ENCODE peak calls at places on chromosome 10, in nine cellular contexts. Z is NCI-H1105; G is activated CD8-positive, alpha-beta memory T cell treated with anti-CD3 and anti-CD28 coated beads for 48 hours; N is NCI-H1092; V is substantia nigra; P is foreskin fibroblast; W is hippocampal formation; J is kidney tubule cell; L is astrocyte of the spinal cord. A is an unnamed sample.

GRCh38 chr10:58969578-58969977 is 206.9 kb upstream of the PHYHIPL start:
- DNase-seq in L (no peak), J (peak; percentile 10), V (no peak), P (peak; percentile 8), Z (no peak), N (no peak), W (no peak), G (no peak), A (no peak)

GRCh38 chr10:97539523-97540200 is 32.9 kb upstream of the ANKRD2 start:
- DNase-seq in V (no peak), J (no peak), Z (no peak), P (peak; percentile 94), G (no peak), W (no peak), L (peak; percentile 77), N (no peak), A (no peak)

GRCh38 chr10:20694296-20694695 is 202.8 kb downstream of the NEBL start:
- DNase-seq in N (no peak), J (peak; percentile 32), Z (no peak), G (no peak), W (no peak), V (no peak), L (no peak), P (no peak), A (no peak)

GRCh38 chr10:70807566-70807965 is 8.2 kb upstream of the SGPL1 start:
- DNase-seq in G (no peak), V (no peak), L (no peak), Z (no peak), W (no peak), J (no peak), N (no peak), P (no peak), A (no peak)

GRCh38 chr10:23157691-23158369 is 34.3 kb upstream of the PTF1A start:
- DNase-seq in W (no peak), J (peak; percentile 60), P (peak; percentile 44), N (peak; percentile 13), G (no peak), Z (peak; percentile 27), V (no peak), L (peak; percentile 45), A (no peak)

GRCh38 chr10:96618648-96619047 is 31.8 kb upstream of the TM9SF3 start:
- DNase-seq in G (no peak), L (peak; percentile 21), N (peak; percentile 72), J (no peak), W (peak; percentile 34), V (peak; percentile 61), P (peak; percentile 31), Z (no peak), A (no peak)

GRCh38 chr10:61842755-61843497 is 58.6 kb upstream of the ARID5B start:
- DNase-seq in L (peak; percentile 70), W (no peak), V (no peak), Z (no peak), P (peak; percentile 77), J (peak; percentile 78), N (no peak), G (no peak), A (no peak)

GRCh38 chr10:24118246-24118645 is 90.7 kb upstream of the KIAA1217 start:
- DNase-seq in Z (no peak), J (no peak), G (no peak), P (no peak), V (no peak), W (no peak), N (no peak), L (no peak), A (no peak)

GRCh38 chr10:16854623-16855022 is 37.4 kb upstream of the RSU1 start:
- DNase-seq in N (no peak), J (peak; percentile 75), G (no peak), P (peak; percentile 63), W (no peak), V (no peak), Z (no peak), L (no peak), A (no peak)

GRCh38 chr10:71213761-71214440 is 1.5 kb downstream of the UNC5B start:
- DNase-seq in W (no peak), P (peak; percentile 81), L (peak; percentile 56), Z (no peak), V (no peak), G (no peak), N (no peak), J (peak; percentile 78), A (no peak)

GRCh38 chr10:109978481-109978880 is 29.3 kb upstream of the ADD3 start:
- DNase-seq in P (peak; percentile 85), L (peak; percentile 48), N (no peak), W (peak; percentile 42), G (peak; percentile 15), J (peak; percentile 33), V (peak; percentile 49), Z (no peak), A (no peak)

GRCh38 chr10:43371418-43371817 is at the start of gene FXYD4:
- DNase-seq in G (no peak), P (no peak), J (no peak), N (no peak), L (no peak), V (no peak), W (no peak), Z (no peak), A (no peak)

GRCh38 chr10:86673827-86674581 is 5.7 kb downstream of the LDB3 start:
- DNase-seq in N (peak; percentile 25), G (no peak), V (peak; percentile 39), J (no peak), P (no peak), Z (no peak), W (peak; percentile 55), L (no peak), A (no peak)

GRCh38 chr10:3096149-3096548 is 28.8 kb downstream of the PFKP start:
- DNase-seq in N (no peak), P (no peak), G (no peak), V (no peak), J (no peak), L (no peak), Z (no peak), W (no peak), A (no peak)

GRCh38 chr10:51716981-51717380 is 17.6 kb upstream of the CSTF2T start:
- DNase-seq in P (no peak), V (no peak), L (no peak), N (no peak), J (no peak), G (no peak), Z (no peak), W (no peak), A (no peak)

A was measured in GM12892.